ENCODE peak calls at places on chromosomes 12 and 14, in ten cellular contexts. One of them, this sample, is unnamed.

GRCh38 chr14:77482422-77482821 is 16.2 kb downstream of the ISM2 start:
- DNase-seq in fibroblast of lung: no peak
- DNase-seq in pancreas: no peak
- DNase-seq in PC-9: no peak
- DNase-seq in ovary: no peak
- DNase-seq in hepatocyte: no peak
- DNase-seq in psoas muscle: no peak
- DNase-seq in left ventricle myocardium inferior: no peak
- DNase-seq in trophoblast cell: no peak
- DNase-seq in cardiac muscle cell: no peak
- DNase-seq in this sample: no peak

GRCh38 chr12:90630006-90630405 is 325.0 kb downstream of the CCER1 start:
- DNase-seq in hepatocyte: no peak
- DNase-seq in cardiac muscle cell: no peak
- DNase-seq in ovary: no peak
- DNase-seq in left ventricle myocardium inferior: no peak
- DNase-seq in trophoblast cell: no peak
- DNase-seq in PC-9: no peak
- DNase-seq in psoas muscle: no peak
- DNase-seq in fibroblast of lung: no peak
- DNase-seq in pancreas: no peak
- DNase-seq in this sample: peak; percentile 4

GRCh38 chr12:27180862-27181261 is 63.2 kb upstream of the STK38L start:
- DNase-seq in PC-9: no peak
- DNase-seq in psoas muscle: no peak
- DNase-seq in ovary: no peak
- DNase-seq in left ventricle myocardium inferior: no peak
- DNase-seq in pancreas: no peak
- DNase-seq in fibroblast of lung: no peak
- DNase-seq in trophoblast cell: no peak
- DNase-seq in hepatocyte: no peak
- DNase-seq in cardiac muscle cell: no peak
- DNase-seq in this sample: no peak

GRCh38 chr12:19482551-19483109 is 43.3 kb downstream of the AEBP2 start:
- DNase-seq in ovary: no peak
- DNase-seq in PC-9: no peak
- DNase-seq in cardiac muscle cell: peak; percentile 16
- DNase-seq in hepatocyte: peak; percentile 25
- DNase-seq in psoas muscle: peak; percentile 21
- DNase-seq in trophoblast cell: no peak
- DNase-seq in fibroblast of lung: no peak
- DNase-seq in pancreas: no peak
- DNase-seq in left ventricle myocardium inferior: no peak
- DNase-seq in this sample: no peak

GRCh38 chr14:69268763-69269162 is 8.8 kb downstream of the GALNT16 start:
- DNase-seq in pancreas: no peak
- DNase-seq in hepatocyte: no peak
- DNase-seq in ovary: no peak
- DNase-seq in PC-9: no peak
- DNase-seq in cardiac muscle cell: no peak
- DNase-seq in psoas muscle: no peak
- DNase-seq in left ventricle myocardium inferior: no peak
- DNase-seq in trophoblast cell: no peak
- DNase-seq in fibroblast of lung: no peak
- DNase-seq in this sample: no peak

GRCh38 chr14:48325486-48325885 is 650.1 kb upstream of the MDGA2 start:
- DNase-seq in pancreas: no peak
- DNase-seq in hepatocyte: no peak
- DNase-seq in fibroblast of lung: no peak
- DNase-seq in psoas muscle: no peak
- DNase-seq in left ventricle myocardium inferior: no peak
- DNase-seq in cardiac muscle cell: no peak
- DNase-seq in trophoblast cell: no peak
- DNase-seq in ovary: no peak
- DNase-seq in PC-9: no peak
- DNase-seq in this sample: no peak

GRCh38 chr12:128607606-128608005 is 216.2 kb downstream of the SLC15A4 start:
- DNase-seq in trophoblast cell: no peak
- DNase-seq in psoas muscle: no peak
- DNase-seq in ovary: no peak
- DNase-seq in pancreas: no peak
- DNase-seq in left ventricle myocardium inferior: no peak
- DNase-seq in fibroblast of lung: no peak
- DNase-seq in cardiac muscle cell: no peak
- DNase-seq in hepatocyte: no peak
- DNase-seq in PC-9: no peak
- DNase-seq in this sample: no peak

GRCh38 chr14:85596562-85596961 is 66.6 kb downstream of the FLRT2 start:
- DNase-seq in trophoblast cell: no peak
- DNase-seq in fibroblast of lung: no peak
- DNase-seq in left ventricle myocardium inferior: no peak
- DNase-seq in PC-9: no peak
- DNase-seq in cardiac muscle cell: no peak
- DNase-seq in pancreas: no peak
- DNase-seq in hepatocyte: no peak
- DNase-seq in psoas muscle: no peak
- DNase-seq in ovary: no peak
- DNase-seq in this sample: no peak

GRCh38 chr14:52902971-52903385 is 47.9 kb downstream of the FERMT2 start:
- DNase-seq in left ventricle myocardium inferior: no peak
- DNase-seq in hepatocyte: no peak
- DNase-seq in cardiac muscle cell: no peak
- DNase-seq in psoas muscle: no peak
- DNase-seq in trophoblast cell: peak; percentile 33
- DNase-seq in pancreas: no peak
- DNase-seq in fibroblast of lung: peak; percentile 59
- DNase-seq in PC-9: no peak
- DNase-seq in ovary: no peak
- DNase-seq in this sample: no peak

GRCh38 chr12:117582135-117582784 is 220.8 kb upstream of the NOS1 start:
- DNase-seq in hepatocyte: no peak
- DNase-seq in pancreas: no peak
- DNase-seq in ovary: no peak
- DNase-seq in cardiac muscle cell: no peak
- DNase-seq in psoas muscle: no peak
- DNase-seq in left ventricle myocardium inferior: no peak
- DNase-seq in fibroblast of lung: no peak
- DNase-seq in PC-9: no peak
- DNase-seq in trophoblast cell: no peak
- DNase-seq in this sample: no peak

GRCh38 chr12:115895247-115895646 is 382.2 kb downstream of the MED13L start:
- DNase-seq in cardiac muscle cell: no peak
- DNase-seq in fibroblast of lung: no peak
- DNase-seq in psoas muscle: no peak
- DNase-seq in hepatocyte: no peak
- DNase-seq in pancreas: no peak
- DNase-seq in left ventricle myocardium inferior: no peak
- DNase-seq in PC-9: no peak
- DNase-seq in ovary: no peak
- DNase-seq in trophoblast cell: no peak
- DNase-seq in this sample: peak; percentile 17

GRCh38 chr12:22700126-22700525 is 75.2 kb downstream of the ETNK1 start:
- DNase-seq in trophoblast cell: no peak
- DNase-seq in fibroblast of lung: no peak
- DNase-seq in psoas muscle: no peak
- DNase-seq in pancreas: no peak
- DNase-seq in hepatocyte: peak; percentile 26
- DNase-seq in left ventricle myocardium inferior: no peak
- DNase-seq in cardiac muscle cell: no peak
- DNase-seq in ovary: no peak
- DNase-seq in PC-9: no peak
- DNase-seq in this sample: no peak
- H3K4me3 ChIP-seq in trophoblast cell: no peak overlapping the region
- H3K4me3 ChIP-seq in fibroblast of lung: no peak overlapping the region
- H3K4me3 ChIP-seq in psoas muscle: no peak overlapping the region
- H3K4me3 ChIP-seq in pancreas: no peak overlapping the region
- H3K4me3 ChIP-seq in hepatocyte: no peak overlapping the region
- H3K4me3 ChIP-seq in left ventricle myocardium inferior: no peak overlapping the region
- H3K4me3 ChIP-seq in cardiac muscle cell: no peak overlapping the region
- H3K4me3 ChIP-seq in ovary: no peak overlapping the region
- H3K4me3 ChIP-seq in PC-9: no peak overlapping the region
- H3K4me3 ChIP-seq in this sample: no peak overlapping the region

DNA sequence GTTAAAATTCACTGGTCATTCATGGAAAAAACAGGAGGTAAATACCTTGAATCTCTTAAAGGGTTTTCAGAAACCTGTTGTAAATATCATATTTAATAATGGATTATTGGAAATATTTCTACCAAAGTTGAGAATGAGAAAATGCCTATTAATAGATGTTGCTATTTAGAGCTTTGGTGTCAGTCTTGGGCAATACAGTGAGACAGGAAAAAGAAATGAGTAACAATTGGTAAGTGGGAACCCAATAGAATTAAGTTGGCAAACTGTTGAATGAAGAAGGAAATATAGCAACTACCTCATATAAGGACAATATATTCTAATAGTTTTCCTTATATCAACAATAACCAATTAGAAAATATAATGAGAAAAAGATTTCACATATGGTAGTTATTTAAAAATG is 78.0 kb downstream of the ATF7IP start:
- DNase-seq in hepatocyte: no peak
- DNase-seq in pancreas: no peak
- DNase-seq in ovary: no peak
- DNase-seq in left ventricle myocardium inferior: no peak
- DNase-seq in fibroblast of lung: peak; percentile 18
- DNase-seq in trophoblast cell: no peak
- DNase-seq in psoas muscle: no peak
- DNase-seq in PC-9: no peak
- DNase-seq in cardiac muscle cell: no peak
- DNase-seq in this sample: no peak
- H3K27ac ChIP-seq in hepatocyte: no peak overlapping the region
- H3K27ac ChIP-seq in pancreas: no peak overlapping the region
- H3K27ac ChIP-seq in ovary: no peak overlapping the region
- H3K27ac ChIP-seq in left ventricle myocardium inferior: peak overlapping the region; percentile 71
- H3K27ac ChIP-seq in fibroblast of lung: no peak overlapping the region
- H3K27ac ChIP-seq in trophoblast cell: no peak overlapping the region
- H3K27ac ChIP-seq in psoas muscle: peak overlapping the region; percentile 66
- H3K27ac ChIP-seq in PC-9: no peak overlapping the region
- H3K27ac ChIP-seq in cardiac muscle cell: peak overlapping the region; percentile 52
- H3K27ac ChIP-seq in this sample: no peak overlapping the region

GRCh38 chr14:61472801-61473376 is 151.5 kb downstream of the PRKCH start:
- DNase-seq in ovary: no peak
- DNase-seq in fibroblast of lung: peak; percentile 55
- DNase-seq in hepatocyte: no peak
- DNase-seq in left ventricle myocardium inferior: no peak
- DNase-seq in psoas muscle: no peak
- DNase-seq in pancreas: no peak
- DNase-seq in cardiac muscle cell: no peak
- DNase-seq in trophoblast cell: no peak
- DNase-seq in PC-9: no peak
- DNase-seq in this sample: no peak

GRCh38 chr14:61470954-61471279 is 149.5 kb downstream of the PRKCH start:
- DNase-seq in psoas muscle: no peak
- DNase-seq in trophoblast cell: no peak
- DNase-seq in PC-9: no peak
- DNase-seq in pancreas: no peak
- DNase-seq in hepatocyte: no peak
- DNase-seq in left ventricle myocardium inferior: no peak
- DNase-seq in fibroblast of lung: no peak
- DNase-seq in cardiac muscle cell: no peak
- DNase-seq in ovary: no peak
- DNase-seq in this sample: no peak

GRCh38 chr14:61471297-61471980 is 150.1 kb downstream of the PRKCH start:
- DNase-seq in PC-9: no peak
- DNase-seq in hepatocyte: no peak
- DNase-seq in pancreas: no peak
- DNase-seq in cardiac muscle cell: no peak
- DNase-seq in ovary: no peak
- DNase-seq in left ventricle myocardium inferior: no peak
- DNase-seq in trophoblast cell: no peak
- DNase-seq in fibroblast of lung: no peak
- DNase-seq in psoas muscle: no peak
- DNase-seq in this sample: no peak

GRCh38 chr14:61470261-61470953 is 149.0 kb downstream of the PRKCH start:
- DNase-seq in fibroblast of lung: peak; percentile 99
- DNase-seq in left ventricle myocardium inferior: peak; percentile 48
- DNase-seq in PC-9: no peak
- DNase-seq in cardiac muscle cell: no peak
- DNase-seq in pancreas: no peak
- DNase-seq in ovary: peak; percentile 39
- DNase-seq in hepatocyte: peak; percentile 80
- DNase-seq in psoas muscle: no peak
- DNase-seq in trophoblast cell: no peak
- DNase-seq in this sample: peak; percentile 81

DNA sequence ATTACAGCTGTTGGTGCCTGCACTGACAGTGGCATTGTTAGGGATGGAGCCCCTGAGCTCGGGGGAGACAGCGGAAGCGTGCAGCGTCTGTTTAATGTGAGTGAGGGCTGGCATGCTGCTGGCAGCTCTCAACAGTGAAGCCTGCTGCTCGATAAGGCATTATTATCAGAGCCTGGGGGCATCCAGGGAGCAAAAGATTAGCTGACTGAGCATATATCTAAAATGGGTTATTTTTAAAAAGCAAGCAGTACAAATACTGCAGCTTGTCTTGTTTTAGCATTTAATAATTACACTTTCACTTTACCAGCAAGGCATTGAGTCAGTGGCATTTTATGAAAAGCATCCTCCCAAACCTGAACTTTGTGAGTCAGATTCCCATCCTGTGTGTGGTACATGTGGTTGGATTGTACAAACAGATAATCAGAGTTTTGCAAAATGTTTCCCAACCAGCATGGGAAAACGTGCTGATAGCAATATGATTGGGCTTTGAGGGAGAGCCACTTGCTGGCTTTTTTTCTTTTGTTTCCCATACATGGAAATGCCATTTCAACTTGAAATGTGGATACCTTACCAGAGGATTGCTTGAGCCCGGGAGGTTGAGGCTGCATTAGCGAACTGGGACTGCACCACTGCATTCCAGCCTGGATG is 150.8 kb downstream of the PRKCH start:
- DNase-seq in PC-9: peak; percentile 69
- DNase-seq in fibroblast of lung: peak; percentile 98
- DNase-seq in trophoblast cell: peak; percentile 89
- DNase-seq in hepatocyte: peak; percentile 43
- DNase-seq in left ventricle myocardium inferior: peak; percentile 56
- DNase-seq in cardiac muscle cell: peak; percentile 54
- DNase-seq in psoas muscle: no peak
- DNase-seq in pancreas: no peak
- DNase-seq in ovary: no peak
- DNase-seq in this sample: peak; percentile 31
- H3K4me1 ChIP-seq in PC-9: peaks cover 65% of the 10 kb centered on the region
- H3K4me1 ChIP-seq in fibroblast of lung: peaks cover 32% of the 10 kb centered on the region
- H3K4me1 ChIP-seq in trophoblast cell: peaks cover 45% of the 10 kb centered on the region
- H3K4me1 ChIP-seq in hepatocyte: peaks cover 38% of the 10 kb centered on the region
- H3K4me1 ChIP-seq in left ventricle myocardium inferior: peaks cover 97% of the 10 kb centered on the region
- H3K4me1 ChIP-seq in cardiac muscle cell: peaks cover 67% of the 10 kb centered on the region
- H3K4me1 ChIP-seq in psoas muscle: peaks cover 32% of the 10 kb centered on the region
- H3K4me1 ChIP-seq in pancreas: no peaks in the 10 kb centered on the region
- H3K4me1 ChIP-seq in ovary: peaks cover 13% of the 10 kb centered on the region
- H3K4me1 ChIP-seq in this sample: peaks cover 14% of the 10 kb centered on the region

GRCh38 chr14:74400919-74401503 is 25.0 kb downstream of the SYNDIG1L start:
- DNase-seq in left ventricle myocardium inferior: no peak
- DNase-seq in hepatocyte: no peak
- DNase-seq in PC-9: no peak
- DNase-seq in fibroblast of lung: no peak
- DNase-seq in ovary: no peak
- DNase-seq in psoas muscle: no peak
- DNase-seq in trophoblast cell: peak; percentile 60
- DNase-seq in pancreas: no peak
- DNase-seq in cardiac muscle cell: no peak
- DNase-seq in this sample: no peak
- H3K4me3 ChIP-seq in left ventricle myocardium inferior: peak overlapping the region; percentile 45
- H3K4me3 ChIP-seq in hepatocyte: no peak overlapping the region
- H3K4me3 ChIP-seq in PC-9: peak overlapping the region; percentile 52
- H3K4me3 ChIP-seq in fibroblast of lung: no peak overlapping the region
- H3K4me3 ChIP-seq in ovary: no peak overlapping the region
- H3K4me3 ChIP-seq in psoas muscle: no peak overlapping the region
- H3K4me3 ChIP-seq in trophoblast cell: no peak overlapping the region
- H3K4me3 ChIP-seq in pancreas: no peak overlapping the region
- H3K4me3 ChIP-seq in cardiac muscle cell: peak overlapping the region; percentile 12
- H3K4me3 ChIP-seq in this sample: no peak overlapping the region

This sample was measured in SJCRH30.